ENCODE peak calls at places on chromosomes 2 and 18, in four cellular contexts. A, G, H and F are unnamed samples.

GRCh38 chr2:158745067-158745865 is 49.9 kb upstream of the DAPL1 start:
- DNase-seq in G (peak; percentile 47), H (no peak), A (no peak), F (peak; percentile 41)

GRCh38 chr2:20326163-20326780 is 24.4 kb downstream of the PUM2 start:
- DNase-seq in G (peak; percentile 36), A (no peak), H (peak; percentile 27), F (peak; percentile 40)

GRCh38 chr2:223846524-223846923 is 9.1 kb upstream of the AP1S3 start:
- DNase-seq in H (no peak), A (no peak), G (no peak), F (peak; percentile 93)

GRCh38 chr2:78979380-78980238 is 45.9 kb upstream of the REG3G start:
- DNase-seq in A (no peak), G (peak; percentile 50), H (no peak), F (no peak)

GRCh38 chr18:9290171-9290570 is 44.4 kb upstream of the TWSG1 start:
- DNase-seq in A (no peak), H (peak; percentile 48), G (no peak), F (no peak)

GRCh38 chr2:232563580-232563979 is 13.1 kb downstream of the EIF4E2 start:
- DNase-seq in G (no peak), A (no peak), H (no peak), F (peak; percentile 56)

GRCh38 chr18:47737956-47738355 is 192.5 kb downstream of the SMAD2 start:
- DNase-seq in H (no peak), A (no peak), G (no peak), F (no peak)

GRCh38 chr18:56146565-56146964 is 491.8 kb downstream of the TXNL1 start:
- DNase-seq in A (no peak), G (no peak), H (no peak), F (peak; percentile 51)

GRCh38 chr2:46878886-46879285 is 36.7 kb downstream of the MCFD2 start:
- DNase-seq in A (no peak), H (no peak), G (no peak), F (no peak)

GRCh38 chr2:75098856-75099255 is 100.5 kb downstream of the TACR1 start:
- DNase-seq in A (no peak), H (no peak), G (peak; percentile 27), F (peak; percentile 30)
- TF ChIP-seq CTCF in A (no peak), H (peak; percentile 65), G (peak; percentile 34), F (peak; percentile 78)

GRCh38 chr2:49044680-49045079 is 109.6 kb downstream of the FSHR start:
- DNase-seq in G (no peak), A (no peak), H (no peak), F (no peak)
- TF ChIP-seq CTCF in G (no peak), A (no peak), H (no peak), F (no peak)

DNA sequence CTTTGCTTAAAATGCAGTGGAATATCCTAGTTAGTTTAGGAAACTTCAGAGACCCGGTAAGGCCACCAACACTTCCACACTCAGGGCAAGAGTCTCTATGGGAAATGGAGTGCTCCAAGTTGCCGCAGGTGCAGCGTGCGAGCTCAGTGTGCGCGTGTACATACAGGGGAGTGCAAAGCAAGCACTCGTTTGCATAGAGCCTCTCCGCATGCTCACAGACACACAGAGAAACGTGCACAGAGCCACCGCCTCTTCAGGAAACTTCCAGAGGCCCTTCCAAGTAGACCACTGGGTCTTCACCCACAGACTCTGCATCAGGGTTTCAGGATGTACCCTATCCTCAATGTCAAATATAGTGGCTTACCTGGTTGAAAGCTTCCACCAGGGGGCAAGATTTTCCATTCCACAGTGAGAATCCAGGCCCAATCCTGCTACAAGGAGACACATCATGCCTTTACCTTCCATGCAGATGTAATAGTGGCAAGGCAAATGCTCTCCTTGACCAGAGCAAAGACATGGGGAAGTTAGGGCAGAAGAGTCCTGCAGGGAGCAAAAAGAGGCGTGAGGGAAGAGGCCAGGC is 513.0 kb upstream of the MYT1L start:
- DNase-seq in H (no peak), A (no peak), G (peak; percentile 37), F (no peak)
- TF ChIP-seq CTCF in H (no peak), A (no peak), G (peak; percentile 24), F (peak; percentile 27)

GRCh38 chr18:65983750-65984149 is 232.9 kb downstream of the CDH7 start:
- DNase-seq in A (no peak), H (no peak), G (no peak), F (no peak)
- TF ChIP-seq CTCF in A (no peak), H (no peak), G (no peak), F (no peak)